ENCODE peak calls at places on chromosomes 4 and X, in four cellular contexts. X, L, W and N are unnamed samples.

GRCh38 chrX:41720125-41720780 is 3.7 kb upstream of the GPR82 start:
- DNase-seq in X (no peak), L (peak; percentile 21), W (peak; percentile 5), N (no peak)

GRCh38 chrX:135388841-135389240 is 32.9 kb upstream of the SMIM10L2A start:
- DNase-seq in X (no peak), L (no peak), W (no peak), N (no peak)

GRCh38 chr4:801436-802124 is 24.3 kb downstream of the CPLX1 start:
- DNase-seq in X (no peak), L (no peak), W (no peak), N (no peak)

GRCh38 chr4:106287353-106287969 is 28.5 kb downstream of the TBCK start:
- DNase-seq in X (no peak), L (no peak), W (peak; percentile 86), N (no peak)

GRCh38 chrX:95325185-95325584 is 1359.5 kb upstream of the DIAPH2 start:
- DNase-seq in X (no peak), L (no peak), W (no peak), N (no peak)

GRCh38 chr4:163191999-163192398 is 25.3 kb upstream of the NAF1 start:
- DNase-seq in X (no peak), L (no peak), W (peak; percentile 45), N (no peak)

GRCh38 chr4:122533841-122534240 is 77.3 kb upstream of the IL2 start:
- DNase-seq in X (no peak), L (no peak), W (no peak), N (no peak)

GRCh38 chr4:8391972-8392371 is 48.6 kb downstream of the ACOX3 start:
- DNase-seq in X (peak; percentile 31), L (no peak), W (peak; percentile 87), N (no peak)

GRCh38 chr4:83109480-83110221 is 4.9 kb downstream of the PLAC8 start:
- DNase-seq in X (no peak), L (peak; percentile 16), W (peak; percentile 66), N (peak; percentile 22)

GRCh38 chr4:83036991-83037390 is 2.0 kb downstream of the COPS4 start:
- DNase-seq in X (no peak), L (no peak), W (peak; percentile 6), N (no peak)

GRCh38 chr4:2461246-2461960 is 7.5 kb upstream of the RNF4 start:
- DNase-seq in X (no peak), L (no peak), W (no peak), N (no peak)

GRCh38 chr4:60485279-60485678 is 714.8 kb upstream of the ADGRL3 start:
- DNase-seq in X (no peak), L (no peak), W (no peak), N (no peak)

GRCh38 chrX:103830848-103831247 is 1.2 kb downstream of the RAB9B start:
- DNase-seq in X (no peak), L (no peak), W (no peak), N (peak; percentile 29)

GRCh38 chrX:1169198-1169597 is 43.3 kb downstream of the CRLF2 start:
- DNase-seq in X (no peak), L (no peak), W (peak; percentile 10), N (no peak)

GRCh38 chrX:2692221-2693122 is 1.4 kb downstream of the CD99 start:
- DNase-seq in X (no peak), L (no peak), W (peak; percentile 70), N (no peak)

GRCh38 chr4:2103843-2104547 is 44.9 kb downstream of the NAT8L start:
- DNase-seq in X (no peak), L (no peak), W (no peak), N (no peak)

GRCh38 chrX:105894721-105895120 is 72.4 kb downstream of the NRK start:
- DNase-seq in X (no peak), L (no peak), W (no peak), N (no peak)

GRCh38 chr4:3331511-3332394 is 38.9 kb downstream of the RGS12 start:
- DNase-seq in X (no peak), L (no peak), W (no peak), N (no peak)

GRCh38 chr4:55397521-55398321 is 2.0 kb downstream of the TMEM165 start:
- DNase-seq in X (no peak), L (no peak), W (peak; percentile 80), N (no peak)

GRCh38 chr4:16415751-16416150 is 189.5 kb upstream of the TAPT1 start:
- DNase-seq in X (no peak), L (no peak), W (no peak), N (no peak)

GRCh38 chrX:9133426-9133825 is 99.5 kb upstream of the FAM9B start:
- DNase-seq in X (no peak), L (no peak), W (peak; percentile 53), N (no peak)

GRCh38 chrX:119186194-119186593 is 49.9 kb upstream of the PGRMC1 start:
- DNase-seq in X (no peak), L (no peak), W (no peak), N (no peak)

GRCh38 chr4:176193126-176193525 is 2.3 kb downstream of the SPATA4 start:
- DNase-seq in X (no peak), L (no peak), W (peak; percentile 85), N (no peak)

GRCh38 chrX:53321216-53321942 is 40.0 kb upstream of the IQSEC2 start:
- DNase-seq in X (no peak), L (no peak), W (peak; percentile 42), N (no peak)

GRCh38 chr4:78661923-78662521 is 110.5 kb downstream of the ANXA3 start:
- DNase-seq in X (no peak), L (no peak), W (peak; percentile 69), N (no peak)

GRCh38 chr4:38177792-38178665 is 217.8 kb downstream of the PTTG2 start:
- DNase-seq in X (no peak), L (peak; percentile 31), W (peak; percentile 66), N (no peak)

GRCh38 chr4:32148120-32148666 is 1428.0 kb downstream of the PCDH7 start:
- DNase-seq in X (no peak), L (no peak), W (no peak), N (no peak)

GRCh38 chrX:111490683-111491082 is 20.8 kb upstream of the SERTM2 start:
- DNase-seq in X (no peak), L (no peak), W (no peak), N (no peak)

GRCh38 chr4:112591593-112591992 is 45.1 kb downstream of the ZGRF1 start:
- DNase-seq in X (no peak), L (no peak), W (no peak), N (no peak)

GRCh38 chr4:80071643-80072606 is 1.1 kb downstream of the ANTXR2 start:
- DNase-seq in X (no peak), L (peak; percentile 69), W (peak; percentile 65), N (no peak)

GRCh38 chr4:150209140-150209829 is 131.0 kb downstream of the DCLK2 start:
- DNase-seq in X (no peak), L (no peak), W (peak; percentile 68), N (no peak)

GRCh38 chr4:139243448-139244365 is 36.3 kb downstream of the MGARP start:
- DNase-seq in X (no peak), L (no peak), W (peak; percentile 95), N (no peak)

GRCh38 chr4:27662426-27662825 is 801.8 kb downstream of the STIM2 start:
- DNase-seq in X (no peak), L (no peak), W (no peak), N (no peak)

GRCh38 chr4:1084796-1085403 is 28.5 kb downstream of the RNF212 start:
- DNase-seq in X (no peak), L (no peak), W (no peak), N (no peak)